ENCODE peak calls at places on chromosomes 1 and 21, in five cellular contexts. B is heart left ventricle, F is tibial nerve, W is spleen, Z is adrenal gland. V is an unnamed sample. For H3K4me1, the result is how much of the 10 kb centered on the place peaks cover.

GRCh38 chr1:201988593-201988992 is 6.1 kb downstream of the RNPEP start:
- DNase-seq in B (no peak), F (no peak), W (peak), Z (no peak), V (no peak)

GRCh38 chr1:87151500-87152421 is 176.9 kb upstream of the LMO4 start:
- DNase-seq in B (peak), F (peak), W (peak), Z (no peak), V (no peak)

GRCh38 chr1:16237343-16237830 is 404 bp upstream of the CPLANE2 start:
- DNase-seq in B (no peak), F (no peak), W (no peak), Z (no peak), V (no peak)

GRCh38 chr1:233505130-233505529 is 108.8 kb upstream of the KCNK1 start:
- DNase-seq in B (no peak), F (no peak), W (no peak), Z (no peak), V (no peak)

GRCh38 chr1:33637846-33638440 is 165.5 kb downstream of the ZSCAN20 start:
- DNase-seq in B (no peak), F (no peak), W (no peak), Z (no peak), V (no peak)

GRCh38 chr1:86084998-86085397 is 71.6 kb downstream of the COL24A1 start:
- DNase-seq in B (no peak), F (no peak), W (no peak), Z (no peak), V (no peak)

GRCh38 chr1:7886346-7886745 is 33.5 kb upstream of the UTS2 start:
- DNase-seq in B (no peak), F (no peak), W (no peak), Z (no peak), V (no peak)

GRCh38 chr1:226939439-226940028 is 560 bp upstream of the COQ8A start:
- DNase-seq in B (peak), F (no peak), W (peak), Z (peak), V (peak)

GRCh38 chr1:235417101-235417697 is 50.0 kb downstream of the TBCE start:
- DNase-seq in B (no peak), F (peak), W (no peak), Z (peak), V (peak)

GRCh38 chr1:229204863-229205777 is 65.8 kb upstream of the RAB4A start:
- DNase-seq in B (no peak), F (no peak), W (no peak), Z (no peak), V (no peak)

GRCh38 chr1:204338997-204339396 is 20.7 kb downstream of the PLEKHA6 start:
- DNase-seq in B (no peak), F (no peak), W (no peak), Z (no peak), V (no peak)

GRCh38 chr1:208528577-208529240 is 284.5 kb upstream of the PLXNA2 start:
- DNase-seq in B (no peak), F (no peak), W (no peak), Z (no peak), V (no peak)

GRCh38 chr21:28518620-28519019 is 474.1 kb downstream of the LTN1 start:
- DNase-seq in B (no peak), F (no peak), W (no peak), Z (no peak), V (no peak)

GRCh38 chr1:20700636-20701215 is 17.1 kb downstream of the KIF17 start:
- DNase-seq in B (no peak), F (no peak), W (no peak), Z (no peak), V (no peak)

GRCh38 chr1:98001764-98002163 is 80.9 kb upstream of the DPYD start:
- DNase-seq in B (no peak), F (no peak), W (no peak), Z (no peak), V (no peak)

GRCh38 chr1:218025454-218025853 is 259.6 kb upstream of the RRP15 start:
- DNase-seq in B (no peak), F (no peak), W (no peak), Z (no peak), V (no peak)

GRCh38 chr1:214514032-214514818 is 37.2 kb downstream of the PTPN14 start:
- DNase-seq in B (no peak), F (no peak), W (no peak), Z (no peak), V (no peak)

GRCh38 chr21:27077501-27077900 is 110.6 kb upstream of the ADAMTS5 start:
- DNase-seq in B (no peak), F (no peak), W (no peak), Z (no peak), V (no peak)

GRCh38 chr1:161044908-161045748 is 649 bp downstream of the USF1 start:
- DNase-seq in B (peak), F (no peak), W (peak), Z (peak), V (peak)

GRCh38 chr1:33149453-33150190 is 32.2 kb downstream of the TRIM62 start:
- DNase-seq in B (no peak), F (no peak), W (no peak), Z (no peak), V (peak)

GRCh38 chr1:33640114-33640660 is 167.7 kb downstream of the ZSCAN20 start:
- DNase-seq in B (no peak), F (no peak), W (no peak), Z (no peak), V (no peak)

GRCh38 chr1:26539722-26540121 is 10.2 kb downstream of the RPS6KA1 start:
- DNase-seq in B (no peak), F (no peak), W (no peak), Z (no peak), V (no peak)

GRCh38 chr1:204307334-204307883 is 52.3 kb downstream of the PLEKHA6 start:
- DNase-seq in B (peak), F (no peak), W (no peak), Z (no peak), V (no peak)

GRCh38 chr1:150537732-150538684 is 11.2 kb upstream of the ADAMTSL4 start:
- DNase-seq in B (no peak), F (no peak), W (peak), Z (no peak), V (no peak)

GRCh38 chr1:213759359-213760181 is 228.2 kb upstream of the PROX1 start:
- DNase-seq in B (no peak), F (no peak), W (no peak), Z (no peak), V (no peak)

GRCh38 chr1:214466759-214467585 is 84.4 kb downstream of the PTPN14 start:
- DNase-seq in B (no peak), F (no peak), W (no peak), Z (no peak), V (no peak)

GRCh38 chr1:189369612-189370011 is 1108.1 kb downstream of the BRINP3 start:
- DNase-seq in B (no peak), F (no peak), W (no peak), Z (no peak), V (no peak)

GRCh38 chr1:107782192-107782845 is 182.7 kb downstream of the VAV3 start:
- DNase-seq in B (no peak), F (no peak), W (no peak), Z (peak), V (no peak)

GRCh38 chr1:246987083-246987690 is 20.7 kb downstream of the ZNF695 start:
- DNase-seq in B (no peak), F (no peak), W (no peak), Z (no peak), V (no peak)

GRCh38 chr1:205183676-205184335 is 27.7 kb downstream of the DSTYK start:
- DNase-seq in B (no peak), F (no peak), W (no peak), Z (no peak), V (no peak)

GRCh38 chr1:175744833-175745232 is 1.4 kb upstream of the TNR start:
- DNase-seq in B (no peak), F (no peak), W (no peak), Z (no peak), V (no peak)

GRCh38 chr1:182720465-182720864 is 36.1 kb upstream of the RGS8 start:
- DNase-seq in B (no peak), F (no peak), W (no peak), Z (no peak), V (no peak)

GRCh38 chr1:205458777-205459566 is 3.1 kb upstream of the BLACAT1 start:
- DNase-seq in B (no peak), F (no peak), W (no peak), Z (peak), V (no peak)

GRCh38 chr1:30697977-30698376 is 25.4 kb downstream of the MATN1 start:
- DNase-seq in B (peak), F (no peak), W (no peak), Z (no peak), V (no peak)

GRCh38 chr1:248822148-248823032 is 3.3 kb downstream of the SH3BP5L start:
- DNase-seq in B (no peak), F (no peak), W (peak), Z (peak), V (peak)

GRCh38 chr1:7584643-7585042 is 186.5 kb upstream of the VAMP3 start:
- DNase-seq in B (no peak), F (no peak), W (peak), Z (no peak), V (no peak)

GRCh38 chr1:44827197-44828002 is 15.7 kb downstream of the PTCH2 start:
- DNase-seq in B (no peak), F (no peak), W (peak), Z (no peak), V (no peak)

GRCh38 chr1:235826102-235826854 is 40.4 kb downstream of the LYST start:
- DNase-seq in B (no peak), F (no peak), W (no peak), Z (no peak), V (no peak)

GRCh38 chr1:112744019-112744578 is 29.0 kb upstream of the PPM1J start:
- DNase-seq in B (peak), F (no peak), W (no peak), Z (no peak), V (no peak)

GRCh38 chr1:221741364-221741970 is 422 bp downstream of the DUSP10 start:
- DNase-seq in B (peak), F (no peak), W (peak), Z (no peak), V (no peak)

GRCh38 chr1:221741971-221742554 is at the start of gene DUSP10:
- DNase-seq in B (peak), F (peak), W (peak), Z (peak), V (peak)

GRCh38 chr1:221739677-221740025 is 2.2 kb downstream of the DUSP10 start:
- DNase-seq in B (no peak), F (no peak), W (no peak), Z (no peak), V (no peak)

GRCh38 chr1:221740260-221740830 is 1.5 kb downstream of the DUSP10 start:
- DNase-seq in B (no peak), F (no peak), W (no peak), Z (no peak), V (no peak)

GRCh38 chr1:221740941-221741363 is 937 bp downstream of the DUSP10 start:
- DNase-seq in B (no peak), F (no peak), W (peak), Z (peak), V (peak)
- H3K4me1 ChIP-seq in B (under half), F (under half), W (under half), Z (under half), V (under half)

GRCh38 chr1:57033222-57034019 is 67.6 kb upstream of the C8B start:
- DNase-seq in B (no peak), F (no peak), W (no peak), Z (no peak), V (no peak)
- TF ChIP-seq POLR2A in B (no peak), F (no peak), W (no peak), Z (no peak), V (no peak)

DNA sequence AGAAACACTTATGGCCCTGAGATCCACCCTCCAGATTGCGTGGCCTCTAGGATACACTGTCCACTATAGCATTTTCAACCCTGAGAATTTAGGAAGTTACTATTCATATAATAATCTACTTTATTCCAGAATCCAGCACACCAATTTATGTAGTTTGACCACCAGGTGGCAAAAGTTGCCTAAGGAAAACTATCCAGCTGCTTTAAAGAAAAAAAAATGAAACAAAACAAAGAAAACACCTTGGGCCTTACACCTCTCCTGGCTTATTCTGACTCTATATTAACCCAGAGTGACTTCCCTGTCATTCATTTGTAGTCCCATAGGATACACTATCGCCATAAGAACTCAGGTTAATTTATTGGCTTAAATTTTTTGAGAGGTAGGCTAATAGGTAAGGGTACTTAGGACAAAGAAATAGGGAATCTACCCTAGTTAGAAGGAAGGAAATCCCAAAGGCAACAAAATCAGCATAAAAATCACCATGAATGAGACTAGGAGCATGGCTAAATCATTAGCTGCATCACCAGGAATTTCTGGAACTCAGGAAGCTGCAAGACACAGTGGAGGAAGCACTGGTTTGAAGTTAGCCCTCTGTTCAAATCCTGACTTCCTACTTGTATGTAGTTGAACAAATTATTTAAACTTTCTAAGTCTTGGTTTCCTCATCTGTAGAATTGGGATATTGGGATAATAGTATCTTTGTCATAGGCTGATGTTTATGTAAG is 107.5 kb downstream of the SPAG17 start:
- DNase-seq in B (no peak), F (no peak), W (no peak), Z (no peak), V (no peak)
- TF ChIP-seq CTCF in B (no peak), F (peak), W (no peak), Z (peak), V (no peak)

DNA sequence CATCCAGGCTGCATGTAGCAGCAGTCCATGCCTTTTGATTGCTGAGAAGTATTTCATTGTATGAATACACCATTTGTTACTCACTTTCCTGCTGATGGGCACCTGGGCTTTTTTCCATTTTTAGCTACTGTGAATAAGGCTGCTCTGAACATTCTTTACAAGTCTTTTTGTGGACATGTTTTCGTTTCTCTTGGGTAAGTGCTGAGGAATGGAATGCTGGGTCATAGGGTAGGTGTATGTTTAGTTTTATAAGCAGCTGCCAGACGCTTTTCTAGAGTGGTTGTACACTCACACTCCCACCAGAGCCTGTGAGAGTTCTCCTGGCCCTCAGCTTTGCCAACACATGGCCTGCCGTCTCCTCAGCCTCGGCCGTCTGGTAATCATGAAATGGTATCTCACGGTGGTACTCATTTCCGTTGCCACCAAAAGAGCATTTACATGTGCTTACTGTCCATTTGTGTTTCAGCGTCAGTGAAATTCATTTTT is 22.7 kb downstream of the SLX9 start:
- DNase-seq in B (peak), F (no peak), W (peak), Z (no peak), V (no peak)
- H3K4me1 ChIP-seq in B (half or more), F (half or more), W (under half), Z (under half), V (under half)

GRCh38 chr1:155978973-155979429 is 654 bp upstream of the ARHGEF2 start:
- DNase-seq in B (no peak), F (no peak), W (peak), Z (no peak), V (no peak)

GRCh38 chr1:155977607-155978324 is 581 bp downstream of the ARHGEF2 start:
- DNase-seq in B (peak), F (no peak), W (no peak), Z (peak), V (peak)

GRCh38 chr1:155978325-155978972 is at the start of gene ARHGEF2:
- DNase-seq in B (peak), F (peak), W (peak), Z (peak), V (peak)

GRCh38 chr1:155981266-155982088 is 3.1 kb upstream of the ARHGEF2 start:
- DNase-seq in B (no peak), F (no peak), W (peak), Z (no peak), V (no peak)

GRCh38 chr1:155979525-155980343 is 1.4 kb upstream of the ARHGEF2 start:
- DNase-seq in B (peak), F (no peak), W (peak), Z (no peak), V (no peak)
- TF ChIP-seq POLR2A in B (peak), F (no peak), W (no peak), Z (no peak), V (peak)

DNA sequence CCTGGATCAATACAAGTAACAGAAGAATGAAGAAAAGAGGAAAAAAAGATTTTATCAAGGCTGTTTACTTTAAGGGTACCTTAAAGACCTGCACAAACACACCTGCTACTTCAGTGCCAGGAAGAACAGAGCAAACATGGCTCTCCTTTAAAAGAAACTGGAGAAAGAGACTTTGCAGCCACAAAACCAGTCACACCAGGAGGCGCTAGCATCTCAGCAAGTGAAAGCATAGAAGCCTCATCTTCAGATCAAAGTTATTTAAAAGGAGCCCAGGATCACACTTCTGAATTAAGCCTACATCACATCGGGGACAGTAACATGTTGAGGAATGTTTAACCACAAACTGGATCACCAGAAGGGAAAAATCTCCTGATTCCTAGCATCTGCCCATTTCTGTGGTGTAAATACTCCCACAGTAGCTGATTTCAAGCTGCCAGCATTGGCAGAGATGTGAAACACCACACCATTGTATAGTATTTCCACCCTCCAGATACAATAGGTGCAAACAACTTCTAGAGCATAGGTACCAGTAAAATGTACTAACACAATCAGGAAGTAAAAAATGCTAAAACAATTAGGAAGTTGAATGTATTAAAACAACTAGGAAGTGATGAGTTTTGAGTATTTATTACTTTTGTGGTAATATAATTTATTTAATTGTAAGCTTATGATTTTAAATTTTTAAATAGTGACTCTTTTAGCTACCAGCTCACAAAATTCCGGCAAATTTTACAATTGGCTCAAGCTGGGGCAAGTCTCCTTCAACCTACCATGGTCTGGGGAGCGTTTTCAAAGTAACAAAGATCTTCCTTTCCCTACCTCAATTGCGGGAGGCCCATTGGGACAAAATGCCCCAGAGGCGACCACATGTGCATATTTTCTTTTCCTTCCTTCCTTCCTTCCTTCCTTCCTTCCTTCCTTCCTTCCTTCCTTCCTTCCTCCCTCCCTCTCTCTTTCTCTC is 105.3 kb upstream of the CLDN14 start:
- DNase-seq in B (no peak), F (no peak), W (no peak), Z (no peak), V (no peak)
- TF ChIP-seq CTCF in B (no peak), F (no peak), W (no peak), Z (no peak), V (no peak)

GRCh38 chr1:94966033-94966432 is 39.1 kb upstream of the CNN3 start:
- DNase-seq in B (no peak), F (no peak), W (no peak), Z (no peak), V (no peak)
- H3K4me1 ChIP-seq in B (under half), F (under half), W (under half), Z (under half), V (under half)

DNA sequence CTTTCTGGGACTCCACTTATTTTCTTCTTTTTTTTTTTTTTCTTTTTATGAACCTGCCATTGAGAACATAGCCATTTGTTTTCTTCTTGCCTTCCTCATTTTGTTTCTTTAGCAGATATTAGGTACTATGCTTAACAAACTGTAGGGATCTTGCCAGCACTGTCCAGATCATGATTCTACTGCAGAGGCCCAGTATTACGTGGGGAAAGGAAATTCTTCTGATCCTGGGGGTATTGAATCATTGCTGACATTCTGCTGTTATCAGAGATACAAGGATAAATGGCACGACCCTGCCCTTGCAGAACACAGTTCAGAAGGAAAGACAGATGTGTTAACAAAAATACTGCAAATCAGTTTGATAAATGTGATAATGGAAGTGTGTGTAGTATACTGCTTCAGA is 56.2 kb downstream of the BTBD8 start:
- DNase-seq in B (no peak), F (no peak), W (no peak), Z (no peak), V (no peak)
- TF ChIP-seq POLR2A in B (no peak), F (no peak), W (no peak), Z (no peak), V (no peak)

GRCh38 chr1:2108213-2108876 is 58.1 kb downstream of the PRKCZ start:
- DNase-seq in B (peak), F (no peak), W (no peak), Z (no peak), V (no peak)
- TF ChIP-seq CTCF in B (no peak), F (no peak), W (no peak), Z (no peak), V (no peak)